ENCODE peak calls at places on chromosomes 3 and 15, in seven cellular contexts. K is foreskin fibroblast, T is ACHN, O is A172, B is MV-4-11, U is NCI-H510A, G is NCI-H345. X is an unnamed sample.

GRCh38 chr3:13420051-13420816 is at the start of gene NUP210:
- DNase-seq in K (no peak), U (peak; percentile 72), B (peak; percentile 38), O (no peak), T (peak; percentile 47), G (peak; percentile 43), X (peak; percentile 42)

GRCh38 chr3:12886106-12886679 is 44.8 kb upstream of the RPL32 start:
- DNase-seq in U (no peak), O (no peak), K (no peak), T (no peak), G (no peak), B (peak; percentile 19), X (no peak)

GRCh38 chr3:193974147-193974546 is 161.8 kb upstream of the HES1 start:
- DNase-seq in O (peak; percentile 91), G (no peak), T (no peak), B (no peak), K (peak; percentile 49), U (no peak), X (no peak)

GRCh38 chr3:186826316-186826977 is 16.1 kb upstream of the ADIPOQ start:
- DNase-seq in G (no peak), K (peak; percentile 22), O (no peak), U (no peak), T (no peak), B (no peak), X (peak; percentile 10)

GRCh38 chr3:141368062-141368924 is at the start of gene ZBTB38:
- DNase-seq in U (no peak), T (peak; percentile 88), K (peak; percentile 98), B (peak; percentile 50), O (peak; percentile 97), G (no peak), X (peak; percentile 97)

GRCh38 chr3:99114565-99115291 is 213.2 kb upstream of the DCBLD2 start:
- DNase-seq in O (peak; percentile 50), B (no peak), K (peak; percentile 63), U (no peak), G (no peak), T (peak; percentile 60), X (no peak)

GRCh38 chr3:87260270-87260669 is 16.1 kb downstream of the POU1F1 start:
- DNase-seq in K (peak; percentile 83), O (peak; percentile 58), U (no peak), B (peak; percentile 16), T (peak; percentile 68), G (peak; percentile 20), X (peak; percentile 23)

GRCh38 chr3:112813723-112814171 is 32.9 kb downstream of the CD200R1L start:
- DNase-seq in B (peak; percentile 100), G (no peak), T (no peak), O (no peak), K (peak; percentile 54), U (no peak), X (no peak)

GRCh38 chr3:137988152-137988551 is 21.8 kb upstream of the CLDN18 start:
- DNase-seq in G (peak; percentile 48), K (no peak), U (no peak), O (no peak), B (no peak), T (no peak), X (no peak)

GRCh38 chr3:195522254-195523023 is 20.7 kb downstream of the PPP1R2 start:
- DNase-seq in B (peak; percentile 60), K (peak; percentile 57), T (peak; percentile 33), G (peak; percentile 24), O (peak; percentile 61), U (no peak), X (no peak)

GRCh38 chr3:56751056-56751455 is 50.7 kb downstream of the ARHGEF3 start:
- DNase-seq in T (no peak), U (no peak), K (no peak), B (no peak), O (no peak), G (no peak), X (no peak)

GRCh38 chr15:66748320-66748779 is 46.3 kb downstream of the SMAD6 start:
- DNase-seq in U (no peak), O (peak; percentile 88), B (no peak), G (no peak), K (peak; percentile 85), T (peak; percentile 24), X (peak; percentile 90)

GRCh38 chr3:156604642-156605144 is 49.8 kb upstream of the SSR3 start:
- DNase-seq in U (no peak), T (no peak), O (peak; percentile 49), B (peak; percentile 22), G (no peak), K (no peak), X (peak; percentile 73)

GRCh38 chr15:84400017-84400740 is 164.6 kb downstream of the GOLGA6L4 start:
- DNase-seq in U (no peak), K (no peak), B (no peak), G (no peak), T (no peak), O (no peak), X (no peak)

GRCh38 chr3:15486979-15487378 is 34.5 kb downstream of the COLQ start:
- DNase-seq in O (no peak), K (no peak), T (no peak), B (no peak), U (no peak), G (no peak), X (no peak)

GRCh38 chr3:156691920-156692319 is 17.5 kb downstream of the TIPARP start:
- DNase-seq in B (no peak), O (peak; percentile 45), G (no peak), U (no peak), K (peak; percentile 81), T (peak; percentile 32), X (peak; percentile 34)

GRCh38 chr3:87350367-87351199 is 74.2 kb upstream of the POU1F1 start:
- DNase-seq in K (peak; percentile 72), O (peak; percentile 53), G (peak; percentile 44), U (no peak), B (peak; percentile 43), T (peak; percentile 57), X (peak; percentile 14)

GRCh38 chr15:90838066-90838465 is 30.3 kb upstream of the FURIN start:
- DNase-seq in U (no peak), T (no peak), K (no peak), O (no peak), G (no peak), B (no peak), X (no peak)

GRCh38 chr3:195823998-195824397 is 12.3 kb upstream of the MUC4 start:
- DNase-seq in G (peak; percentile 22), K (no peak), U (no peak), B (no peak), O (peak; percentile 67), T (no peak), X (no peak)

GRCh38 chr15:84654689-84655453 is 788 bp upstream of the WDR73 start:
- DNase-seq in B (peak; percentile 78), U (peak; percentile 47), T (peak; percentile 83), K (peak; percentile 93), G (peak; percentile 72), O (peak; percentile 76), X (peak; percentile 66)

GRCh38 chr3:14379842-14380241 is 22.6 kb upstream of the SLC6A6 start:
- DNase-seq in U (peak; percentile 55), O (no peak), K (no peak), G (peak; percentile 54), T (no peak), B (no peak), X (no peak)

GRCh38 chr15:24777307-24777706 is 101.7 kb downstream of the NPAP1 start:
- DNase-seq in B (no peak), O (no peak), T (no peak), U (no peak), G (no peak), K (no peak), X (no peak)

GRCh38 chr3:53169045-53169831 is 8.2 kb downstream of the PRKCD start:
- DNase-seq in G (no peak), U (peak; percentile 47), O (no peak), K (peak; percentile 54), B (peak; percentile 97), T (no peak), X (no peak)

GRCh38 chr3:18247776-18248310 is 177.3 kb downstream of the SATB1 start:
- DNase-seq in K (no peak), B (no peak), O (no peak), G (no peak), U (no peak), T (no peak), X (no peak)

GRCh38 chr3:147618636-147619035 is 209.5 kb downstream of the ZIC1 start:
- DNase-seq in T (no peak), B (no peak), K (no peak), U (no peak), O (no peak), G (no peak), X (no peak)

GRCh38 chr3:69389520-69390248 is 3.8 kb upstream of the FRMD4B start:
- DNase-seq in T (no peak), U (no peak), G (no peak), B (no peak), K (peak; percentile 20), O (no peak), X (no peak)

GRCh38 chr15:74420193-74420905 is 13.4 kb downstream of the SEMA7A start:
- DNase-seq in G (no peak), T (peak; percentile 34), O (peak; percentile 79), K (no peak), U (no peak), B (no peak), X (peak; percentile 48)

GRCh38 chr15:55823191-55823670 is 80.3 kb upstream of the PRTG start:
- DNase-seq in T (no peak), G (no peak), K (peak; percentile 76), O (peak; percentile 70), B (peak; percentile 2), U (no peak), X (peak; percentile 76)

X was measured in Caki2.